ENCODE peak calls at places on chromosomes 5 and 9, in four cellular contexts. K, V, X and U are unnamed samples.
A peak's percentile ranks its signal among the peaks of the same experiment; 100 is the strongest.

GRCh38 chr5:54171645-54172384 is 138.6 kb downstream of the ARL15 start:
- DNase-seq in X (no peak), V (peak; percentile 3), K (no peak), U (peak; percentile 62)

GRCh38 chr9:127683723-127684122 is 23.1 kb upstream of the CFAP157 start:
- DNase-seq in K (no peak), X (no peak), V (peak; percentile 54), U (peak; percentile 80)

GRCh38 chr5:55997742-55998351 is 3.1 kb upstream of the IL6ST start:
- DNase-seq in V (peak; percentile 61), X (no peak), K (no peak), U (peak; percentile 36)

GRCh38 chr5:138955013-138955660 is 80.0 kb upstream of the LRRTM2 start:
- DNase-seq in X (no peak), V (no peak), K (peak; percentile 52), U (peak; percentile 41)

GRCh38 chr5:66337827-66338226 is 193.7 kb downstream of the SREK1 start:
- DNase-seq in X (no peak), K (no peak), V (peak; percentile 4), U (no peak)

GRCh38 chr9:127971357-127972315 is 9.2 kb downstream of the EEIG1 start:
- DNase-seq in V (no peak), K (peak; percentile 85), X (peak; percentile 53), U (peak; percentile 18)

GRCh38 chr9:4334439-4334838 is 34.6 kb upstream of the GLIS3 start:
- DNase-seq in X (no peak), K (no peak), V (no peak), U (no peak)

GRCh38 chr9:126298319-126298801 is 28.3 kb upstream of the MVB12B start:
- DNase-seq in X (peak; percentile 29), V (no peak), K (peak; percentile 72), U (no peak)

GRCh38 chr9:104177676-104178075 is 83.6 kb downstream of the SMC2 start:
- DNase-seq in K (no peak), X (no peak), V (no peak), U (no peak)

GRCh38 chr9:35729101-35729500 is 2.9 kb downstream of the TLN1 start:
- DNase-seq in X (no peak), K (no peak), V (no peak), U (peak; percentile 29)
- H3K4me3 ChIP-seq in X (no peak overlapping the region), K (no peak overlapping the region), V (peak overlapping the region; percentile 97), U (peak overlapping the region; percentile 88)

GRCh38 chr9:73270967-73271722 is 119.5 kb downstream of the ANXA1 start:
- DNase-seq in X (no peak), V (peak; percentile 84), K (no peak), U (peak; percentile 97)
- H3K4me3 ChIP-seq in X (no peak overlapping the region), V (peak overlapping the region; percentile 55), K (no peak overlapping the region), U (no peak overlapping the region)

GRCh38 chr5:8093669-8094068 is 224.7 kb downstream of the MTRR start:
- DNase-seq in K (no peak), V (no peak), X (no peak), U (no peak)
- H3K4me3 ChIP-seq in K (no peak overlapping the region), V (no peak overlapping the region), X (no peak overlapping the region), U (no peak overlapping the region)

DNA sequence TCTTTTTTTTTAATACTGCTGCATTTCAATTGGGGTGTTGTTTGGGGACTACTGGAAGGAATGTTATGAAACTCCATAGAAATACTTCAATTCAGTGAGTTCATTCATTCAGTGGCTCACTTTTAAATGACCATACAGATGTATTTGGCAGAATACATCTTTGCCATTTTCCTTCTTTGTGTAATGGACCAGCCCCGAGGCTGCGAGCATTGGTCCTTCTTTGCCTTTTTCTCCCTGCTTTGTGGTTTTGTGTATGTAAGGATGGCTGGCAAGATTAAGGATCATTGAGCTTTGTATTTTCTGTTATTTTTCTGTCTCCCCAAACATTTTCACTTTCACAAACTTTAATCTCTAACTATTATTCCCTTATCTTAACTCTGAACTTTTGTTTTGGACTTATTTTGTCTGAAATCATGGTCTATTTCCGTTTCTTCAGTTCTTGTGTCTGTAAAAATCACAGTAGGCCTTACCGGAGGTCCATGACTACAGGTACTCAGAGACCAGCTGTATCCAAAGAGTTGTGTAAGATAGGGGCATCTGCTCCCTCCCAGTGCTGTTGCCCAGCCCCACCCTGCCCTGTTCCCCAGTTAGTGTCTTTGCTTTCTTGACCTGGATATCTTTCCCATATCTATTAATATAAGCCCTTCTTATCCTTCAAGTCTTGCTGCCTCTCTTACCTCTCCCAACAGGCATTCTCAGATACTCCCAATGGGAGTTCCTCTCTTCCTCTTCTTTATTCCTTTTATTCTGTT is 154.3 kb upstream of the DMRT1 start:
- DNase-seq in X (no peak), K (no peak), V (no peak), U (no peak)
- H3K4me3 ChIP-seq in X (no peak overlapping the region), K (no peak overlapping the region), V (peak overlapping the region; percentile 89), U (no peak overlapping the region)

GRCh38 chr5:128539038-128539429 is 989 bp upstream of the FBN2 start:
- DNase-seq in X (no peak), K (no peak), V (peak; percentile 79), U (peak; percentile 47)

GRCh38 chr5:128537306-128537998 is 593 bp downstream of the FBN2 start:
- DNase-seq in V (peak; percentile 86), K (peak; percentile 56), X (no peak), U (peak; percentile 78)

GRCh38 chr5:128536861-128537305 is 1.2 kb downstream of the FBN2 start:
- DNase-seq in V (peak; percentile 58), K (peak; percentile 25), X (no peak), U (peak; percentile 59)

GRCh38 chr5:128537999-128538248 is at the start of gene FBN2:
- DNase-seq in V (no peak), K (no peak), X (no peak), U (no peak)

DNA sequence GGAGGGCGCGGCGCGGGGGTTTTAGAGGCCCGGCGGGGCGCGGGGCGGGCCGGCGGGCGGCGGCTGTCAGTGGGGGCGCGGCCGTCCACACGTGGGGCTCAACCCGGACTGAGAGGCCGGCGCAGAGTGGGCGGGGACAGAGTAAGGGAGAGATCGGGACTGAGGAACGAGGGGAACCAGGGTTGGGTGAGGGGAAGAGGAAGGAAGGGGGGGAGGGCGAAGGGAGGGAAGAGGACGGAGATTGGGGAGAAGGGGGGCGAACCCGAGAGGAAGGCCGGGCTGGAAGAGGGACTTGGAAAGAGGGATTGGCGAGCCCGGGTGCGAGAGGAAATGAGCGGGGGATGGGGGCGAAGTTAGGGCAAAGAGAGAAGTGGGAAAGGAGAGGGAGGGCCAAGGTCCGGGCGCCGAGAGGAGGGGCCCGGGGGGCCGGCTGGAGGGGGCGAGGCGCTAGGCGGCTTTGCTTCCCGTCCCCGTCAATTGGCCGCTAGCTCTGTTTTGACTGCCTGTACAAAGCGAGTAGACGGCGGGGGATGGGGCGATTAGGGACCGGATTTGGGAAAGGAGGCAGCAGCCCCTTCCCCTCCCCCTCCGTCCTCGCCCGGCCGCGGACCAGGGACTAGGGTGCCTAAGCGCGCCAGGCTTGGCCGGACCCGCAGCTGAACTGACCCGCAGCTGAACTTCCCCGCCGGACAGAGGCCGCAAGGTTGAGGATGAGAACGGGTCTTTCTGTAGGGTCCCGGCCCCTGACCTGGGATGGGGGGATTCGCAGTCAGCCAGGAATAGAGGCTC is 398 bp upstream of the FBN2 start:
- DNase-seq in V (peak; percentile 99), X (no peak), K (peak; percentile 75), U (peak; percentile 88)
- H3K4me3 ChIP-seq in V (peak overlapping the region; percentile 86), X (no peak overlapping the region), K (peak overlapping the region; percentile 71), U (peak overlapping the region; percentile 81)

GRCh38 chr5:68285075-68285827 is 69.7 kb downstream of the PIK3R1 start:
- DNase-seq in X (no peak), V (no peak), K (no peak), U (no peak)
- H3K4me3 ChIP-seq in X (no peak overlapping the region), V (no peak overlapping the region), K (no peak overlapping the region), U (no peak overlapping the region)

GRCh38 chr5:3449481-3449880 is 146.2 kb upstream of the IRX1 start:
- DNase-seq in K (no peak), X (no peak), V (no peak), U (no peak)
- H3K4me3 ChIP-seq in K (no peak overlapping the region), X (no peak overlapping the region), V (no peak overlapping the region), U (no peak overlapping the region)

GRCh38 chr9:27660148-27660547 is 86.9 kb upstream of the C9orf72 start:
- DNase-seq in V (no peak), X (no peak), K (no peak), U (no peak)

GRCh38 chr9:27665121-27665520 is 91.8 kb upstream of the C9orf72 start:
- DNase-seq in X (no peak), K (no peak), V (no peak), U (no peak)

GRCh38 chr9:27664136-27664819 is 91.0 kb upstream of the C9orf72 start:
- DNase-seq in X (no peak), K (no peak), V (no peak), U (no peak)
- H3K4me3 ChIP-seq in X (no peak overlapping the region), K (no peak overlapping the region), V (no peak overlapping the region), U (no peak overlapping the region)

GRCh38 chr9:136796238-136796774 is at the start of gene CCDC183:
- DNase-seq in K (no peak), X (no peak), V (no peak), U (no peak)

GRCh38 chr9:136802321-136802720 is 5.4 kb upstream of the RABL6 start:
- DNase-seq in X (no peak), V (no peak), K (peak; percentile 26), U (no peak)

GRCh38 chr9:136799854-136800657 is 3.9 kb downstream of the CCDC183 start:
- DNase-seq in X (peak; percentile 95), K (peak; percentile 99), V (peak; percentile 74), U (peak; percentile 62)

GRCh38 chr9:136798708-136799078 is 2.6 kb downstream of the CCDC183 start:
- DNase-seq in X (no peak), V (no peak), K (no peak), U (no peak)

DNA sequence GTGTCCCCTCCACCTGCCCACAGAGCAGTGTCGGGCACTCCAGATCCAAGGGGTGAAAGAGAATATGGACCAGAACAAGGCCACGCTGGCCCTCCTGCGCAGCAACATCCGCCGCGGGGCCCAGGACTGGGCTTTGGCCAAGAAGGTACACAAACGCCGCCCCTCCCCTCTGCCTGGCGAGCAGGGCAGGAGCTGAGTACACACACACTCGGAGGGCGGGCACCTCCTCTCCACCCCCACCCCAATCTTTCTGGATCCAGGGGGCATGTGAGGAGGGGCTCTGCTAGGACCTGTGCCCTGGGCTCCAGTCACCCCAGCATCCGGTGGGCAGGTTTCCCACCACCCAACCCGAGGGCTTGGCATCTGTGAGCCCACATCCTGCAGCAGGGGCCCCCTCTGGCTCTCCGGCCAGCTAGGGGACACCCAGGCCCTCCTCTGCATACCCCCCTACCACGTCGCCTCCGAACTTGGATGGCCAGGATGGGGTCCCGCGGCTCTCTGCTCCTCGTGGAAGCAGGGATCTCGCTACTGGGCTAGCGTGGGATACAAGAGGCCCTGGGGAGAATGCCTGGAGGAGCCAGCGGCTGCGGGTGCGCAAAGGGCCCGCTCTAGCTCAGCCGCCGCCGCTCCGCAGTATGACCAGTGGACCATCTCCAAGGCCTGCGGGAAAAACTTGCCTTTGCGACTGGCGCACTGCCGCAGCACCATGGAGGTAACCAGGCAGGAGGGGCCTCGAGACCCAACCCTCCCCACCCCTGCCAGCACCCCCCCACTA is 3.1 kb downstream of the CCDC183 start:
- DNase-seq in X (no peak), V (no peak), K (no peak), U (no peak)
- H3K4me3 ChIP-seq in X (peak overlapping the region; percentile 75), V (no peak overlapping the region), K (peak overlapping the region; percentile 60), U (no peak overlapping the region)

GRCh38 chr9:72445291-72446000 is 76.0 kb upstream of the TMC1 start:
- DNase-seq in K (no peak), V (no peak), X (no peak), U (peak; percentile 25)
- H3K4me3 ChIP-seq in K (no peak overlapping the region), V (no peak overlapping the region), X (no peak overlapping the region), U (no peak overlapping the region)